ENCODE peak calls at places on chromosomes 16 and 17, in nine cellular contexts. One of them, this sample, is unnamed.

GRCh38 chr16:57803413-57803990 is 1.2 kb upstream of the KIFC3 start:
- ATAC-seq in left colon: no peak
- ATAC-seq in activated T-helper 17 cell treated with anti-CD3 and anti-CD28 coated beads, Interleukin-2, amount 50 U/mL, for 72 hours: no peak
- ATAC-seq in pancreas: no peak
- ATAC-seq in psoas muscle: peak
- ATAC-seq in lower lobe of right lung: peak
- ATAC-seq in RWPE2: no peak
- ATAC-seq in upper lobe of right lung: peak
- ATAC-seq in GM12878: no peak
- ATAC-seq in this sample: no peak

GRCh38 chr16:58236831-58237230 is 38.9 kb upstream of the CSNK2A2 start:
- ATAC-seq in psoas muscle: no peak
- ATAC-seq in GM12878: peak
- ATAC-seq in pancreas: no peak
- ATAC-seq in lower lobe of right lung: no peak
- ATAC-seq in left colon: no peak
- ATAC-seq in activated T-helper 17 cell treated with anti-CD3 and anti-CD28 coated beads, Interleukin-2, amount 50 U/mL, for 72 hours: no peak
- ATAC-seq in RWPE2: no peak
- ATAC-seq in upper lobe of right lung: no peak
- ATAC-seq in this sample: no peak

GRCh38 chr16:11240636-11241473 is 15.1 kb downstream of the SOCS1 start:
- ATAC-seq in lower lobe of right lung: peak
- ATAC-seq in left colon: no peak
- ATAC-seq in pancreas: no peak
- ATAC-seq in activated T-helper 17 cell treated with anti-CD3 and anti-CD28 coated beads, Interleukin-2, amount 50 U/mL, for 72 hours: peak
- ATAC-seq in GM12878: no peak
- ATAC-seq in psoas muscle: peak
- ATAC-seq in RWPE2: no peak
- ATAC-seq in upper lobe of right lung: no peak
- ATAC-seq in this sample: no peak

GRCh38 chr17:27846042-27846655 is 45.8 kb upstream of the NOS2 start:
- ATAC-seq in lower lobe of right lung: no peak
- ATAC-seq in upper lobe of right lung: no peak
- ATAC-seq in activated T-helper 17 cell treated with anti-CD3 and anti-CD28 coated beads, Interleukin-2, amount 50 U/mL, for 72 hours: peak
- ATAC-seq in GM12878: no peak
- ATAC-seq in RWPE2: no peak
- ATAC-seq in pancreas: no peak
- ATAC-seq in psoas muscle: no peak
- ATAC-seq in left colon: no peak
- ATAC-seq in this sample: no peak

GRCh38 chr16:75443301-75443700 is 10.0 kb upstream of the CFDP1 start:
- ATAC-seq in pancreas: no peak
- ATAC-seq in RWPE2: no peak
- ATAC-seq in upper lobe of right lung: no peak
- ATAC-seq in activated T-helper 17 cell treated with anti-CD3 and anti-CD28 coated beads, Interleukin-2, amount 50 U/mL, for 72 hours: no peak
- ATAC-seq in lower lobe of right lung: no peak
- ATAC-seq in psoas muscle: no peak
- ATAC-seq in left colon: no peak
- ATAC-seq in GM12878: no peak
- ATAC-seq in this sample: no peak

GRCh38 chr16:89431616-89432015 is 58.7 kb downstream of the ANKRD11 start:
- ATAC-seq in RWPE2: peak
- ATAC-seq in upper lobe of right lung: peak
- ATAC-seq in activated T-helper 17 cell treated with anti-CD3 and anti-CD28 coated beads, Interleukin-2, amount 50 U/mL, for 72 hours: no peak
- ATAC-seq in pancreas: peak
- ATAC-seq in psoas muscle: no peak
- ATAC-seq in left colon: peak
- ATAC-seq in lower lobe of right lung: no peak
- ATAC-seq in GM12878: no peak
- ATAC-seq in this sample: no peak

GRCh38 chr17:39818282-39819000 is 45.7 kb downstream of the IKZF3 start:
- ATAC-seq in lower lobe of right lung: no peak
- ATAC-seq in activated T-helper 17 cell treated with anti-CD3 and anti-CD28 coated beads, Interleukin-2, amount 50 U/mL, for 72 hours: no peak
- ATAC-seq in upper lobe of right lung: no peak
- ATAC-seq in GM12878: peak
- ATAC-seq in psoas muscle: no peak
- ATAC-seq in left colon: no peak
- ATAC-seq in pancreas: no peak
- ATAC-seq in RWPE2: no peak
- ATAC-seq in this sample: no peak

GRCh38 chr16:25707553-25707952 is 15.8 kb downstream of the HS3ST4 start:
- ATAC-seq in GM12878: no peak
- ATAC-seq in RWPE2: no peak
- ATAC-seq in activated T-helper 17 cell treated with anti-CD3 and anti-CD28 coated beads, Interleukin-2, amount 50 U/mL, for 72 hours: no peak
- ATAC-seq in psoas muscle: no peak
- ATAC-seq in left colon: no peak
- ATAC-seq in upper lobe of right lung: no peak
- ATAC-seq in lower lobe of right lung: no peak
- ATAC-seq in pancreas: no peak
- ATAC-seq in this sample: no peak

GRCh38 chr16:84563776-84564420 is 54.0 kb downstream of the COTL1 start:
- ATAC-seq in left colon: no peak
- ATAC-seq in GM12878: no peak
- ATAC-seq in activated T-helper 17 cell treated with anti-CD3 and anti-CD28 coated beads, Interleukin-2, amount 50 U/mL, for 72 hours: no peak
- ATAC-seq in psoas muscle: no peak
- ATAC-seq in upper lobe of right lung: no peak
- ATAC-seq in pancreas: no peak
- ATAC-seq in RWPE2: no peak
- ATAC-seq in lower lobe of right lung: no peak
- ATAC-seq in this sample: no peak

GRCh38 chr17:21010705-21011596 is 31.9 kb downstream of the USP22 start:
- ATAC-seq in activated T-helper 17 cell treated with anti-CD3 and anti-CD28 coated beads, Interleukin-2, amount 50 U/mL, for 72 hours: no peak
- ATAC-seq in pancreas: no peak
- ATAC-seq in RWPE2: no peak
- ATAC-seq in lower lobe of right lung: peak
- ATAC-seq in GM12878: no peak
- ATAC-seq in left colon: peak
- ATAC-seq in psoas muscle: peak
- ATAC-seq in upper lobe of right lung: peak
- ATAC-seq in this sample: no peak

GRCh38 chr17:50520483-50520882 is 12.1 kb upstream of the EPN3 start:
- ATAC-seq in activated T-helper 17 cell treated with anti-CD3 and anti-CD28 coated beads, Interleukin-2, amount 50 U/mL, for 72 hours: no peak
- ATAC-seq in upper lobe of right lung: no peak
- ATAC-seq in RWPE2: no peak
- ATAC-seq in psoas muscle: no peak
- ATAC-seq in GM12878: no peak
- ATAC-seq in pancreas: no peak
- ATAC-seq in left colon: no peak
- ATAC-seq in lower lobe of right lung: no peak
- ATAC-seq in this sample: no peak

GRCh38 chr17:36198831-36199465 is 2.4 kb upstream of the CCL3L1 start:
- ATAC-seq in upper lobe of right lung: peak
- ATAC-seq in RWPE2: no peak
- ATAC-seq in lower lobe of right lung: no peak
- ATAC-seq in GM12878: peak
- ATAC-seq in pancreas: no peak
- ATAC-seq in psoas muscle: no peak
- ATAC-seq in activated T-helper 17 cell treated with anti-CD3 and anti-CD28 coated beads, Interleukin-2, amount 50 U/mL, for 72 hours: peak
- ATAC-seq in left colon: no peak
- ATAC-seq in this sample: no peak

GRCh38 chr17:48626470-48627241 is 498 bp upstream of the HOXB9 start:
- ATAC-seq in activated T-helper 17 cell treated with anti-CD3 and anti-CD28 coated beads, Interleukin-2, amount 50 U/mL, for 72 hours: peak
- ATAC-seq in pancreas: no peak
- ATAC-seq in psoas muscle: peak
- ATAC-seq in left colon: peak
- ATAC-seq in GM12878: peak
- ATAC-seq in upper lobe of right lung: peak
- ATAC-seq in RWPE2: peak
- ATAC-seq in lower lobe of right lung: no peak
- ATAC-seq in this sample: no peak